ENCODE peak calls at places on chromosomes 2 and 18, in five cellular contexts. One of them, this sample, is unnamed.

GRCh38 chr18:10926565-10927194 is 222.7 kb downstream of the PIEZO2 start:
- DNase-seq in AG10803: peak; percentile 46
- DNase-seq in OCI-LY7: no peak
- DNase-seq in GM20000: peak; percentile 42
- DNase-seq in activated effector memory CD4-positive, alpha-beta T cell treated with anti-CD3 and anti-CD28 coated beads, Interleukin-2, amount 50 U/mL, for 16 hours: no peak
- DNase-seq in this sample: no peak

GRCh38 chr2:164911832-164912231 is 43.5 kb downstream of the SLC38A11 start:
- DNase-seq in AG10803: no peak
- DNase-seq in GM20000: no peak
- DNase-seq in activated effector memory CD4-positive, alpha-beta T cell treated with anti-CD3 and anti-CD28 coated beads, Interleukin-2, amount 50 U/mL, for 16 hours: no peak
- DNase-seq in OCI-LY7: no peak
- DNase-seq in this sample: no peak

GRCh38 chr2:173027181-173028128 is 48.2 kb upstream of the MAP3K20 start:
- DNase-seq in AG10803: peak; percentile 87
- DNase-seq in activated effector memory CD4-positive, alpha-beta T cell treated with anti-CD3 and anti-CD28 coated beads, Interleukin-2, amount 50 U/mL, for 16 hours: peak; percentile 87
- DNase-seq in GM20000: peak; percentile 68
- DNase-seq in OCI-LY7: peak; percentile 85
- DNase-seq in this sample: peak; percentile 48

GRCh38 chr18:56475250-56475649 is 163.1 kb downstream of the TXNL1 start:
- DNase-seq in OCI-LY7: no peak
- DNase-seq in activated effector memory CD4-positive, alpha-beta T cell treated with anti-CD3 and anti-CD28 coated beads, Interleukin-2, amount 50 U/mL, for 16 hours: no peak
- DNase-seq in GM20000: no peak
- DNase-seq in AG10803: peak; percentile 59
- DNase-seq in this sample: no peak

GRCh38 chr2:7013761-7014160 is 96.5 kb downstream of the RNF144A start:
- DNase-seq in activated effector memory CD4-positive, alpha-beta T cell treated with anti-CD3 and anti-CD28 coated beads, Interleukin-2, amount 50 U/mL, for 16 hours: no peak
- DNase-seq in OCI-LY7: no peak
- DNase-seq in AG10803: no peak
- DNase-seq in GM20000: no peak
- DNase-seq in this sample: no peak

GRCh38 chr18:80238651-80239260 is 8.6 kb downstream of the PARD6G start:
- DNase-seq in GM20000: no peak
- DNase-seq in OCI-LY7: no peak
- DNase-seq in AG10803: no peak
- DNase-seq in activated effector memory CD4-positive, alpha-beta T cell treated with anti-CD3 and anti-CD28 coated beads, Interleukin-2, amount 50 U/mL, for 16 hours: no peak
- DNase-seq in this sample: no peak

GRCh38 chr2:18630941-18631340 is 41.6 kb upstream of the NT5C1B start:
- DNase-seq in OCI-LY7: no peak
- DNase-seq in activated effector memory CD4-positive, alpha-beta T cell treated with anti-CD3 and anti-CD28 coated beads, Interleukin-2, amount 50 U/mL, for 16 hours: no peak
- DNase-seq in GM20000: no peak
- DNase-seq in AG10803: peak; percentile 43
- DNase-seq in this sample: no peak

GRCh38 chr2:191352536-191352935 is 107.3 kb downstream of the MYO1B start:
- DNase-seq in OCI-LY7: no peak
- DNase-seq in activated effector memory CD4-positive, alpha-beta T cell treated with anti-CD3 and anti-CD28 coated beads, Interleukin-2, amount 50 U/mL, for 16 hours: no peak
- DNase-seq in GM20000: no peak
- DNase-seq in AG10803: peak; percentile 87
- DNase-seq in this sample: no peak

GRCh38 chr18:27315001-27315400 is 129.9 kb upstream of the CHST9 start:
- DNase-seq in OCI-LY7: no peak
- DNase-seq in activated effector memory CD4-positive, alpha-beta T cell treated with anti-CD3 and anti-CD28 coated beads, Interleukin-2, amount 50 U/mL, for 16 hours: no peak
- DNase-seq in GM20000: no peak
- DNase-seq in AG10803: no peak
- DNase-seq in this sample: no peak

GRCh38 chr18:12742453-12742852 is 39.6 kb downstream of the PSMG2 start:
- DNase-seq in activated effector memory CD4-positive, alpha-beta T cell treated with anti-CD3 and anti-CD28 coated beads, Interleukin-2, amount 50 U/mL, for 16 hours: no peak
- DNase-seq in GM20000: no peak
- DNase-seq in OCI-LY7: no peak
- DNase-seq in AG10803: peak; percentile 63
- DNase-seq in this sample: no peak

GRCh38 chr2:203280428-203281064 is 41.7 kb downstream of the CYP20A1 start:
- DNase-seq in AG10803: peak; percentile 81
- DNase-seq in GM20000: no peak
- DNase-seq in activated effector memory CD4-positive, alpha-beta T cell treated with anti-CD3 and anti-CD28 coated beads, Interleukin-2, amount 50 U/mL, for 16 hours: no peak
- DNase-seq in OCI-LY7: no peak
- DNase-seq in this sample: no peak

GRCh38 chr2:112782234-112782799 is 2.0 kb downstream of the IL1A start:
- DNase-seq in OCI-LY7: no peak
- DNase-seq in activated effector memory CD4-positive, alpha-beta T cell treated with anti-CD3 and anti-CD28 coated beads, Interleukin-2, amount 50 U/mL, for 16 hours: no peak
- DNase-seq in AG10803: no peak
- DNase-seq in GM20000: peak; percentile 46
- DNase-seq in this sample: no peak

GRCh38 chr2:217622664-217623063 is 380.1 kb downstream of the TNS1 start:
- DNase-seq in GM20000: no peak
- DNase-seq in OCI-LY7: no peak
- DNase-seq in AG10803: no peak
- DNase-seq in activated effector memory CD4-positive, alpha-beta T cell treated with anti-CD3 and anti-CD28 coated beads, Interleukin-2, amount 50 U/mL, for 16 hours: no peak
- DNase-seq in this sample: no peak

GRCh38 chr2:200086911-200087310 is 131.5 kb downstream of the MAIP1 start:
- DNase-seq in GM20000: no peak
- DNase-seq in activated effector memory CD4-positive, alpha-beta T cell treated with anti-CD3 and anti-CD28 coated beads, Interleukin-2, amount 50 U/mL, for 16 hours: no peak
- DNase-seq in OCI-LY7: no peak
- DNase-seq in AG10803: no peak
- DNase-seq in this sample: no peak

GRCh38 chr18:58438161-58438983 is 190.5 kb downstream of the ALPK2 start:
- DNase-seq in AG10803: peak; percentile 21
- DNase-seq in activated effector memory CD4-positive, alpha-beta T cell treated with anti-CD3 and anti-CD28 coated beads, Interleukin-2, amount 50 U/mL, for 16 hours: no peak
- DNase-seq in GM20000: peak; percentile 46
- DNase-seq in OCI-LY7: peak; percentile 0
- DNase-seq in this sample: no peak

GRCh38 chr2:160224060-160224459 is 24.0 kb upstream of the ITGB6 start:
- DNase-seq in AG10803: peak; percentile 93
- DNase-seq in GM20000: peak; percentile 63
- DNase-seq in activated effector memory CD4-positive, alpha-beta T cell treated with anti-CD3 and anti-CD28 coated beads, Interleukin-2, amount 50 U/mL, for 16 hours: peak; percentile 67
- DNase-seq in OCI-LY7: no peak
- DNase-seq in this sample: no peak

GRCh38 chr2:240601061-240601830 is 14.7 kb downstream of the CAPN10 start:
- DNase-seq in OCI-LY7: no peak
- DNase-seq in activated effector memory CD4-positive, alpha-beta T cell treated with anti-CD3 and anti-CD28 coated beads, Interleukin-2, amount 50 U/mL, for 16 hours: peak; percentile 48
- DNase-seq in AG10803: no peak
- DNase-seq in GM20000: peak; percentile 18
- DNase-seq in this sample: no peak

GRCh38 chr2:221569342-221570278 is 2.5 kb downstream of the EPHA4 start:
- DNase-seq in activated effector memory CD4-positive, alpha-beta T cell treated with anti-CD3 and anti-CD28 coated beads, Interleukin-2, amount 50 U/mL, for 16 hours: no peak
- DNase-seq in AG10803: no peak
- DNase-seq in OCI-LY7: no peak
- DNase-seq in GM20000: no peak
- DNase-seq in this sample: no peak

GRCh38 chr2:54522624-54523281 is 66.6 kb downstream of the SPTBN1 start:
- DNase-seq in GM20000: peak; percentile 68
- DNase-seq in OCI-LY7: peak; percentile 89
- DNase-seq in AG10803: no peak
- DNase-seq in activated effector memory CD4-positive, alpha-beta T cell treated with anti-CD3 and anti-CD28 coated beads, Interleukin-2, amount 50 U/mL, for 16 hours: peak; percentile 81
- DNase-seq in this sample: no peak

GRCh38 chr2:10405441-10405840 is 42.7 kb downstream of the ODC1 start:
- DNase-seq in AG10803: peak; percentile 99
- DNase-seq in GM20000: no peak
- DNase-seq in OCI-LY7: no peak
- DNase-seq in activated effector memory CD4-positive, alpha-beta T cell treated with anti-CD3 and anti-CD28 coated beads, Interleukin-2, amount 50 U/mL, for 16 hours: no peak
- DNase-seq in this sample: peak; percentile 51

GRCh38 chr2:10079931-10080535 is at the start of gene CYS1:
- DNase-seq in AG10803: peak; percentile 19
- DNase-seq in activated effector memory CD4-positive, alpha-beta T cell treated with anti-CD3 and anti-CD28 coated beads, Interleukin-2, amount 50 U/mL, for 16 hours: no peak
- DNase-seq in GM20000: peak; percentile 90
- DNase-seq in OCI-LY7: peak; percentile 44
- DNase-seq in this sample: no peak

GRCh38 chr2:12774381-12774780 is 57.6 kb downstream of the TRIB2 start:
- DNase-seq in OCI-LY7: no peak
- DNase-seq in AG10803: peak; percentile 72
- DNase-seq in GM20000: no peak
- DNase-seq in activated effector memory CD4-positive, alpha-beta T cell treated with anti-CD3 and anti-CD28 coated beads, Interleukin-2, amount 50 U/mL, for 16 hours: no peak
- DNase-seq in this sample: no peak

GRCh38 chr18:45110577-45111506 is 430.2 kb downstream of the SETBP1 start:
- DNase-seq in activated effector memory CD4-positive, alpha-beta T cell treated with anti-CD3 and anti-CD28 coated beads, Interleukin-2, amount 50 U/mL, for 16 hours: no peak
- DNase-seq in OCI-LY7: no peak
- DNase-seq in AG10803: peak; percentile 59
- DNase-seq in GM20000: no peak
- DNase-seq in this sample: no peak

GRCh38 chr2:39838589-39838988 is 59.5 kb upstream of the THUMPD2 start:
- DNase-seq in OCI-LY7: no peak
- DNase-seq in GM20000: no peak
- DNase-seq in activated effector memory CD4-positive, alpha-beta T cell treated with anti-CD3 and anti-CD28 coated beads, Interleukin-2, amount 50 U/mL, for 16 hours: no peak
- DNase-seq in AG10803: no peak
- DNase-seq in this sample: no peak

GRCh38 chr2:200615247-200615646 is 29.4 kb downstream of the AOX1 start:
- DNase-seq in GM20000: no peak
- DNase-seq in activated effector memory CD4-positive, alpha-beta T cell treated with anti-CD3 and anti-CD28 coated beads, Interleukin-2, amount 50 U/mL, for 16 hours: no peak
- DNase-seq in AG10803: peak; percentile 80
- DNase-seq in OCI-LY7: no peak
- DNase-seq in this sample: no peak

GRCh38 chr2:237501892-237502513 is 15.0 kb downstream of the MLPH start:
- DNase-seq in AG10803: peak; percentile 46
- DNase-seq in GM20000: no peak
- DNase-seq in OCI-LY7: no peak
- DNase-seq in activated effector memory CD4-positive, alpha-beta T cell treated with anti-CD3 and anti-CD28 coated beads, Interleukin-2, amount 50 U/mL, for 16 hours: no peak
- DNase-seq in this sample: no peak

GRCh38 chr2:229081411-229081810 is 189.7 kb downstream of the PID1 start:
- DNase-seq in AG10803: peak; percentile 38
- DNase-seq in GM20000: no peak
- DNase-seq in OCI-LY7: no peak
- DNase-seq in activated effector memory CD4-positive, alpha-beta T cell treated with anti-CD3 and anti-CD28 coated beads, Interleukin-2, amount 50 U/mL, for 16 hours: no peak
- DNase-seq in this sample: no peak

This sample was measured in amygdala.